ENCODE peak calls at places on chromosome 5, in nine cellular contexts. One of them, this sample, is unnamed.

GRCh38 chr5:139141410-139141809 is 56.8 kb downstream of the SIL1 start:
- DNase-seq in sigmoid colon: no peak
- DNase-seq in brain microvascular endothelial cell: no peak
- DNase-seq in adipocyte: no peak
- DNase-seq in NCI-H748 treated with DMSO at 0.1 percent for 48 hours: no peak
- DNase-seq in iPS DF 6.9: no peak
- DNase-seq in stimulated activated CD8-positive, alpha-beta memory T cell treated with anti-CD3 and anti-CD28 coated beads, Interleukin-12 subunit alpha, Interleukin-12 subunit beta, amount 100 ng/mL, for 1 hour: no peak
- DNase-seq in A673: no peak
- DNase-seq in activated CD8-positive, alpha-beta memory T cell treated with anti-CD3 and anti-CD28 coated beads for 48 hours: no peak
- DNase-seq in this sample: no peak

GRCh38 chr5:100827481-100827889 is 75.6 kb downstream of the ST8SIA4 start:
- DNase-seq in brain microvascular endothelial cell: peak
- DNase-seq in sigmoid colon: no peak
- DNase-seq in NCI-H748 treated with DMSO at 0.1 percent for 48 hours: peak
- DNase-seq in stimulated activated CD8-positive, alpha-beta memory T cell treated with anti-CD3 and anti-CD28 coated beads, Interleukin-12 subunit alpha, Interleukin-12 subunit beta, amount 100 ng/mL, for 1 hour: no peak
- DNase-seq in activated CD8-positive, alpha-beta memory T cell treated with anti-CD3 and anti-CD28 coated beads for 48 hours: no peak
- DNase-seq in A673: peak
- DNase-seq in iPS DF 6.9: no peak
- DNase-seq in adipocyte: no peak
- DNase-seq in this sample: no peak

GRCh38 chr5:372556-372910 is 51.0 kb downstream of the AHRR start:
- DNase-seq in A673: no peak
- DNase-seq in activated CD8-positive, alpha-beta memory T cell treated with anti-CD3 and anti-CD28 coated beads for 48 hours: no peak
- DNase-seq in adipocyte: no peak
- DNase-seq in NCI-H748 treated with DMSO at 0.1 percent for 48 hours: no peak
- DNase-seq in iPS DF 6.9: no peak
- DNase-seq in brain microvascular endothelial cell: no peak
- DNase-seq in stimulated activated CD8-positive, alpha-beta memory T cell treated with anti-CD3 and anti-CD28 coated beads, Interleukin-12 subunit alpha, Interleukin-12 subunit beta, amount 100 ng/mL, for 1 hour: no peak
- DNase-seq in sigmoid colon: no peak
- DNase-seq in this sample: no peak

GRCh38 chr5:10800852-10801251 is 39.8 kb upstream of the DAP start:
- DNase-seq in adipocyte: no peak
- DNase-seq in stimulated activated CD8-positive, alpha-beta memory T cell treated with anti-CD3 and anti-CD28 coated beads, Interleukin-12 subunit alpha, Interleukin-12 subunit beta, amount 100 ng/mL, for 1 hour: no peak
- DNase-seq in activated CD8-positive, alpha-beta memory T cell treated with anti-CD3 and anti-CD28 coated beads for 48 hours: no peak
- DNase-seq in brain microvascular endothelial cell: no peak
- DNase-seq in sigmoid colon: no peak
- DNase-seq in A673: no peak
- DNase-seq in iPS DF 6.9: no peak
- DNase-seq in NCI-H748 treated with DMSO at 0.1 percent for 48 hours: no peak
- DNase-seq in this sample: no peak

GRCh38 chr5:132688536-132689409 is 15.0 kb downstream of the IL4 start:
- DNase-seq in stimulated activated CD8-positive, alpha-beta memory T cell treated with anti-CD3 and anti-CD28 coated beads, Interleukin-12 subunit alpha, Interleukin-12 subunit beta, amount 100 ng/mL, for 1 hour: no peak
- DNase-seq in NCI-H748 treated with DMSO at 0.1 percent for 48 hours: no peak
- DNase-seq in iPS DF 6.9: no peak
- DNase-seq in activated CD8-positive, alpha-beta memory T cell treated with anti-CD3 and anti-CD28 coated beads for 48 hours: no peak
- DNase-seq in sigmoid colon: no peak
- DNase-seq in A673: no peak
- DNase-seq in adipocyte: peak
- DNase-seq in brain microvascular endothelial cell: no peak
- DNase-seq in this sample: no peak

GRCh38 chr5:109410389-109411174 is 808 bp upstream of the PJA2 start:
- DNase-seq in stimulated activated CD8-positive, alpha-beta memory T cell treated with anti-CD3 and anti-CD28 coated beads, Interleukin-12 subunit alpha, Interleukin-12 subunit beta, amount 100 ng/mL, for 1 hour: peak
- DNase-seq in sigmoid colon: peak
- DNase-seq in adipocyte: peak
- DNase-seq in brain microvascular endothelial cell: peak
- DNase-seq in iPS DF 6.9: peak
- DNase-seq in NCI-H748 treated with DMSO at 0.1 percent for 48 hours: peak
- DNase-seq in activated CD8-positive, alpha-beta memory T cell treated with anti-CD3 and anti-CD28 coated beads for 48 hours: no peak
- DNase-seq in A673: peak
- DNase-seq in this sample: peak

GRCh38 chr5:17964067-17964466 is 329.8 kb downstream of the TAF11L14 start:
- DNase-seq in iPS DF 6.9: no peak
- DNase-seq in adipocyte: no peak
- DNase-seq in activated CD8-positive, alpha-beta memory T cell treated with anti-CD3 and anti-CD28 coated beads for 48 hours: no peak
- DNase-seq in A673: no peak
- DNase-seq in sigmoid colon: no peak
- DNase-seq in NCI-H748 treated with DMSO at 0.1 percent for 48 hours: no peak
- DNase-seq in stimulated activated CD8-positive, alpha-beta memory T cell treated with anti-CD3 and anti-CD28 coated beads, Interleukin-12 subunit alpha, Interleukin-12 subunit beta, amount 100 ng/mL, for 1 hour: no peak
- DNase-seq in brain microvascular endothelial cell: no peak
- DNase-seq in this sample: no peak

GRCh38 chr5:141848771-141849370 is 29.3 kb downstream of the PCDH1 start:
- DNase-seq in iPS DF 6.9: peak
- DNase-seq in A673: no peak
- DNase-seq in NCI-H748 treated with DMSO at 0.1 percent for 48 hours: peak
- DNase-seq in brain microvascular endothelial cell: peak
- DNase-seq in stimulated activated CD8-positive, alpha-beta memory T cell treated with anti-CD3 and anti-CD28 coated beads, Interleukin-12 subunit alpha, Interleukin-12 subunit beta, amount 100 ng/mL, for 1 hour: peak
- DNase-seq in adipocyte: peak
- DNase-seq in sigmoid colon: peak
- DNase-seq in activated CD8-positive, alpha-beta memory T cell treated with anti-CD3 and anti-CD28 coated beads for 48 hours: no peak
- DNase-seq in this sample: no peak

GRCh38 chr5:89449392-89450148 is 566.6 kb upstream of the MEF2C start:
- DNase-seq in brain microvascular endothelial cell: no peak
- DNase-seq in sigmoid colon: no peak
- DNase-seq in iPS DF 6.9: no peak
- DNase-seq in stimulated activated CD8-positive, alpha-beta memory T cell treated with anti-CD3 and anti-CD28 coated beads, Interleukin-12 subunit alpha, Interleukin-12 subunit beta, amount 100 ng/mL, for 1 hour: no peak
- DNase-seq in A673: no peak
- DNase-seq in adipocyte: no peak
- DNase-seq in activated CD8-positive, alpha-beta memory T cell treated with anti-CD3 and anti-CD28 coated beads for 48 hours: no peak
- DNase-seq in NCI-H748 treated with DMSO at 0.1 percent for 48 hours: no peak
- DNase-seq in this sample: no peak

GRCh38 chr5:103428411-103428871 is 134.1 kb downstream of the NUDT12 start:
- DNase-seq in iPS DF 6.9: no peak
- DNase-seq in adipocyte: no peak
- DNase-seq in A673: peak
- DNase-seq in sigmoid colon: no peak
- DNase-seq in stimulated activated CD8-positive, alpha-beta memory T cell treated with anti-CD3 and anti-CD28 coated beads, Interleukin-12 subunit alpha, Interleukin-12 subunit beta, amount 100 ng/mL, for 1 hour: no peak
- DNase-seq in activated CD8-positive, alpha-beta memory T cell treated with anti-CD3 and anti-CD28 coated beads for 48 hours: no peak
- DNase-seq in NCI-H748 treated with DMSO at 0.1 percent for 48 hours: peak
- DNase-seq in brain microvascular endothelial cell: peak
- DNase-seq in this sample: peak

GRCh38 chr5:116237917-116238502 is 153.2 kb downstream of the COMMD10 start:
- DNase-seq in A673: peak
- DNase-seq in iPS DF 6.9: no peak
- DNase-seq in activated CD8-positive, alpha-beta memory T cell treated with anti-CD3 and anti-CD28 coated beads for 48 hours: no peak
- DNase-seq in brain microvascular endothelial cell: no peak
- DNase-seq in stimulated activated CD8-positive, alpha-beta memory T cell treated with anti-CD3 and anti-CD28 coated beads, Interleukin-12 subunit alpha, Interleukin-12 subunit beta, amount 100 ng/mL, for 1 hour: no peak
- DNase-seq in sigmoid colon: no peak
- DNase-seq in adipocyte: peak
- DNase-seq in NCI-H748 treated with DMSO at 0.1 percent for 48 hours: no peak
- DNase-seq in this sample: no peak

GRCh38 chr5:146109379-146109778 is 4.0 kb upstream of the PLAC8L1 start:
- DNase-seq in activated CD8-positive, alpha-beta memory T cell treated with anti-CD3 and anti-CD28 coated beads for 48 hours: no peak
- DNase-seq in NCI-H748 treated with DMSO at 0.1 percent for 48 hours: no peak
- DNase-seq in adipocyte: no peak
- DNase-seq in brain microvascular endothelial cell: no peak
- DNase-seq in stimulated activated CD8-positive, alpha-beta memory T cell treated with anti-CD3 and anti-CD28 coated beads, Interleukin-12 subunit alpha, Interleukin-12 subunit beta, amount 100 ng/mL, for 1 hour: no peak
- DNase-seq in A673: no peak
- DNase-seq in sigmoid colon: no peak
- DNase-seq in iPS DF 6.9: no peak
- DNase-seq in this sample: no peak

GRCh38 chr5:92927291-92927778 is 653.7 kb downstream of the NR2F1-AS1 start:
- DNase-seq in adipocyte: no peak
- DNase-seq in activated CD8-positive, alpha-beta memory T cell treated with anti-CD3 and anti-CD28 coated beads for 48 hours: no peak
- DNase-seq in brain microvascular endothelial cell: no peak
- DNase-seq in A673: no peak
- DNase-seq in iPS DF 6.9: no peak
- DNase-seq in NCI-H748 treated with DMSO at 0.1 percent for 48 hours: peak
- DNase-seq in sigmoid colon: no peak
- DNase-seq in stimulated activated CD8-positive, alpha-beta memory T cell treated with anti-CD3 and anti-CD28 coated beads, Interleukin-12 subunit alpha, Interleukin-12 subunit beta, amount 100 ng/mL, for 1 hour: no peak
- DNase-seq in this sample: no peak

GRCh38 chr5:150113047-150113744 is 26.8 kb upstream of the CSF1R start:
- DNase-seq in NCI-H748 treated with DMSO at 0.1 percent for 48 hours: no peak
- DNase-seq in iPS DF 6.9: no peak
- DNase-seq in A673: no peak
- DNase-seq in activated CD8-positive, alpha-beta memory T cell treated with anti-CD3 and anti-CD28 coated beads for 48 hours: no peak
- DNase-seq in sigmoid colon: peak
- DNase-seq in adipocyte: no peak
- DNase-seq in stimulated activated CD8-positive, alpha-beta memory T cell treated with anti-CD3 and anti-CD28 coated beads, Interleukin-12 subunit alpha, Interleukin-12 subunit beta, amount 100 ng/mL, for 1 hour: no peak
- DNase-seq in brain microvascular endothelial cell: no peak
- DNase-seq in this sample: no peak

GRCh38 chr5:87120518-87121314 is 147.0 kb upstream of the RASA1 start:
- DNase-seq in stimulated activated CD8-positive, alpha-beta memory T cell treated with anti-CD3 and anti-CD28 coated beads, Interleukin-12 subunit alpha, Interleukin-12 subunit beta, amount 100 ng/mL, for 1 hour: no peak
- DNase-seq in A673: peak
- DNase-seq in sigmoid colon: no peak
- DNase-seq in adipocyte: peak
- DNase-seq in NCI-H748 treated with DMSO at 0.1 percent for 48 hours: no peak
- DNase-seq in activated CD8-positive, alpha-beta memory T cell treated with anti-CD3 and anti-CD28 coated beads for 48 hours: no peak
- DNase-seq in brain microvascular endothelial cell: peak
- DNase-seq in iPS DF 6.9: no peak
- DNase-seq in this sample: no peak

GRCh38 chr5:147782053-147783028 is at the start of gene JAKMIP2:
- DNase-seq in iPS DF 6.9: peak
- DNase-seq in adipocyte: peak
- DNase-seq in NCI-H748 treated with DMSO at 0.1 percent for 48 hours: peak
- DNase-seq in stimulated activated CD8-positive, alpha-beta memory T cell treated with anti-CD3 and anti-CD28 coated beads, Interleukin-12 subunit alpha, Interleukin-12 subunit beta, amount 100 ng/mL, for 1 hour: peak
- DNase-seq in A673: peak
- DNase-seq in activated CD8-positive, alpha-beta memory T cell treated with anti-CD3 and anti-CD28 coated beads for 48 hours: peak
- DNase-seq in sigmoid colon: peak
- DNase-seq in brain microvascular endothelial cell: peak
- DNase-seq in this sample: peak

GRCh38 chr5:98110270-98110669 is 663.2 kb upstream of the RGMB start:
- DNase-seq in iPS DF 6.9: no peak
- DNase-seq in brain microvascular endothelial cell: peak
- DNase-seq in A673: peak
- DNase-seq in sigmoid colon: no peak
- DNase-seq in activated CD8-positive, alpha-beta memory T cell treated with anti-CD3 and anti-CD28 coated beads for 48 hours: no peak
- DNase-seq in adipocyte: peak
- DNase-seq in NCI-H748 treated with DMSO at 0.1 percent for 48 hours: no peak
- DNase-seq in stimulated activated CD8-positive, alpha-beta memory T cell treated with anti-CD3 and anti-CD28 coated beads, Interleukin-12 subunit alpha, Interleukin-12 subunit beta, amount 100 ng/mL, for 1 hour: no peak
- DNase-seq in this sample: no peak

GRCh38 chr5:179668404-179668803 is 12.4 kb downstream of the CBY3 start:
- DNase-seq in activated CD8-positive, alpha-beta memory T cell treated with anti-CD3 and anti-CD28 coated beads for 48 hours: no peak
- DNase-seq in adipocyte: peak
- DNase-seq in brain microvascular endothelial cell: peak
- DNase-seq in stimulated activated CD8-positive, alpha-beta memory T cell treated with anti-CD3 and anti-CD28 coated beads, Interleukin-12 subunit alpha, Interleukin-12 subunit beta, amount 100 ng/mL, for 1 hour: no peak
- DNase-seq in iPS DF 6.9: peak
- DNase-seq in A673: peak
- DNase-seq in NCI-H748 treated with DMSO at 0.1 percent for 48 hours: peak
- DNase-seq in sigmoid colon: no peak
- DNase-seq in this sample: peak

GRCh38 chr5:141001854-141002666 is 35.8 kb downstream of the PCDHAC2 start:
- DNase-seq in stimulated activated CD8-positive, alpha-beta memory T cell treated with anti-CD3 and anti-CD28 coated beads, Interleukin-12 subunit alpha, Interleukin-12 subunit beta, amount 100 ng/mL, for 1 hour: no peak
- DNase-seq in sigmoid colon: no peak
- DNase-seq in A673: peak
- DNase-seq in adipocyte: peak
- DNase-seq in NCI-H748 treated with DMSO at 0.1 percent for 48 hours: peak
- DNase-seq in brain microvascular endothelial cell: no peak
- DNase-seq in iPS DF 6.9: no peak
- DNase-seq in activated CD8-positive, alpha-beta memory T cell treated with anti-CD3 and anti-CD28 coated beads for 48 hours: no peak
- DNase-seq in this sample: no peak

GRCh38 chr5:156950716-156951115 is 12.3 kb downstream of the TIMD4 start:
- DNase-seq in brain microvascular endothelial cell: no peak
- DNase-seq in stimulated activated CD8-positive, alpha-beta memory T cell treated with anti-CD3 and anti-CD28 coated beads, Interleukin-12 subunit alpha, Interleukin-12 subunit beta, amount 100 ng/mL, for 1 hour: no peak
- DNase-seq in A673: no peak
- DNase-seq in iPS DF 6.9: no peak
- DNase-seq in adipocyte: no peak
- DNase-seq in NCI-H748 treated with DMSO at 0.1 percent for 48 hours: no peak
- DNase-seq in activated CD8-positive, alpha-beta memory T cell treated with anti-CD3 and anti-CD28 coated beads for 48 hours: no peak
- DNase-seq in sigmoid colon: no peak
- DNase-seq in this sample: no peak

GRCh38 chr5:37554938-37555337 is 175.8 kb downstream of the WDR70 start:
- DNase-seq in adipocyte: no peak
- DNase-seq in A673: no peak
- DNase-seq in NCI-H748 treated with DMSO at 0.1 percent for 48 hours: peak
- DNase-seq in brain microvascular endothelial cell: no peak
- DNase-seq in activated CD8-positive, alpha-beta memory T cell treated with anti-CD3 and anti-CD28 coated beads for 48 hours: no peak
- DNase-seq in sigmoid colon: no peak
- DNase-seq in iPS DF 6.9: no peak
- DNase-seq in stimulated activated CD8-positive, alpha-beta memory T cell treated with anti-CD3 and anti-CD28 coated beads, Interleukin-12 subunit alpha, Interleukin-12 subunit beta, amount 100 ng/mL, for 1 hour: no peak
- DNase-seq in this sample: no peak

GRCh38 chr5:17056056-17056690 is 120.1 kb upstream of the MYO10 start:
- DNase-seq in activated CD8-positive, alpha-beta memory T cell treated with anti-CD3 and anti-CD28 coated beads for 48 hours: no peak
- DNase-seq in A673: peak
- DNase-seq in sigmoid colon: no peak
- DNase-seq in NCI-H748 treated with DMSO at 0.1 percent for 48 hours: no peak
- DNase-seq in iPS DF 6.9: peak
- DNase-seq in adipocyte: peak
- DNase-seq in stimulated activated CD8-positive, alpha-beta memory T cell treated with anti-CD3 and anti-CD28 coated beads, Interleukin-12 subunit alpha, Interleukin-12 subunit beta, amount 100 ng/mL, for 1 hour: no peak
- DNase-seq in brain microvascular endothelial cell: no peak
- DNase-seq in this sample: peak

GRCh38 chr5:151696470-151697061 is 9.9 kb upstream of the SPARC start:
- DNase-seq in iPS DF 6.9: no peak
- DNase-seq in brain microvascular endothelial cell: peak
- DNase-seq in activated CD8-positive, alpha-beta memory T cell treated with anti-CD3 and anti-CD28 coated beads for 48 hours: no peak
- DNase-seq in adipocyte: peak
- DNase-seq in A673: peak
- DNase-seq in NCI-H748 treated with DMSO at 0.1 percent for 48 hours: no peak
- DNase-seq in stimulated activated CD8-positive, alpha-beta memory T cell treated with anti-CD3 and anti-CD28 coated beads, Interleukin-12 subunit alpha, Interleukin-12 subunit beta, amount 100 ng/mL, for 1 hour: no peak
- DNase-seq in sigmoid colon: peak
- DNase-seq in this sample: no peak

GRCh38 chr5:149764086-149764485 is 34.0 kb downstream of the PPARGC1B start:
- DNase-seq in A673: no peak
- DNase-seq in stimulated activated CD8-positive, alpha-beta memory T cell treated with anti-CD3 and anti-CD28 coated beads, Interleukin-12 subunit alpha, Interleukin-12 subunit beta, amount 100 ng/mL, for 1 hour: no peak
- DNase-seq in iPS DF 6.9: no peak
- DNase-seq in NCI-H748 treated with DMSO at 0.1 percent for 48 hours: no peak
- DNase-seq in sigmoid colon: no peak
- DNase-seq in adipocyte: no peak
- DNase-seq in brain microvascular endothelial cell: no peak
- DNase-seq in activated CD8-positive, alpha-beta memory T cell treated with anti-CD3 and anti-CD28 coated beads for 48 hours: no peak
- DNase-seq in this sample: no peak

This sample was measured in putamen.